ENCODE peak calls at places on chromosomes 11 and 22, in five cellular contexts. R is GM23338, P is MM.1S, K is SK-N-SH, S is neural progenitor cell. D is an unnamed sample.

GRCh38 chr11:124865902-124866851 is 945 bp downstream of the ROBO3 start:
- DNase-seq in K (peak; percentile 91), S (peak; percentile 83), R (peak; percentile 69), P (peak; percentile 15), D (peak; percentile 30)

GRCh38 chr11:845872-846271 is 3.2 kb downstream of the TSPAN4 start:
- DNase-seq in S (no peak), R (no peak), P (no peak), K (no peak), D (no peak)

GRCh38 chr11:11446562-11446961 is 93.5 kb upstream of the CSNK2A3 start:
- DNase-seq in P (no peak), K (no peak), R (no peak), S (no peak), D (no peak)

GRCh38 chr22:43449205-43449830 is 37.5 kb downstream of the MPPED1 start:
- DNase-seq in K (no peak), P (no peak), R (peak; percentile 53), S (peak; percentile 52), D (no peak)

GRCh38 chr11:70581991-70582885 is 183.9 kb downstream of the CTTN start:
- DNase-seq in S (no peak), R (no peak), K (peak; percentile 89), P (no peak), D (no peak)

GRCh38 chr11:2270322-2271076 is at the start of gene ASCL2:
- DNase-seq in R (peak; percentile 45), K (peak; percentile 43), P (no peak), S (peak; percentile 40), D (no peak)

GRCh38 chr22:38298312-38299000 is 18.8 kb downstream of the CSNK1E start:
- DNase-seq in R (peak; percentile 53), P (no peak), S (peak; percentile 34), K (peak; percentile 52), D (peak; percentile 99)

GRCh38 chr11:111632798-111633197 is 30.5 kb downstream of the SIK2 start:
- DNase-seq in S (no peak), K (peak; percentile 40), P (no peak), R (no peak), D (no peak)

GRCh38 chr22:29717789-29718188 is 2.0 kb upstream of the CABP7 start:
- DNase-seq in S (no peak), P (no peak), K (no peak), R (no peak), D (no peak)

GRCh38 chr11:71240865-71241691 is 11.3 kb downstream of the SHANK2 start:
- DNase-seq in P (no peak), K (peak; percentile 12), S (peak; percentile 69), R (peak; percentile 65), D (no peak)

GRCh38 chr11:37503411-37504065 is 905.5 kb upstream of the RAG2 start:
- DNase-seq in R (no peak), S (no peak), P (peak; percentile 42), K (no peak), D (peak; percentile 17)

GRCh38 chr11:1330473-1330872 is 21.0 kb upstream of the TOLLIP start:
- DNase-seq in R (no peak), P (no peak), S (no peak), K (no peak), D (no peak)

GRCh38 chr11:14789879-14790484 is 102.0 kb downstream of the CYP2R1 start:
- DNase-seq in R (no peak), P (peak; percentile 25), S (no peak), K (no peak), D (peak; percentile 36)

GRCh38 chr11:113796663-113797259 is 17.2 kb downstream of the CLDN25 start:
- DNase-seq in P (peak; percentile 25), R (peak; percentile 87), K (peak; percentile 65), S (peak; percentile 71), D (peak; percentile 74)

GRCh38 chr11:1323779-1324178 is 14.3 kb upstream of the TOLLIP start:
- DNase-seq in S (no peak), P (peak; percentile 83), K (no peak), R (no peak), D (no peak)

GRCh38 chr22:31680764-31681624 is 19.0 kb upstream of the PISD start:
- DNase-seq in R (no peak), S (no peak), P (no peak), K (no peak), D (peak; percentile 48)

GRCh38 chr11:108112059-108112458 is 9.3 kb upstream of the ACAT1 start:
- DNase-seq in S (no peak), K (no peak), R (no peak), P (no peak), D (peak; percentile 10)

GRCh38 chr11:120316880-120317688 is 8.0 kb upstream of the TLCD5 start:
- DNase-seq in P (no peak), K (no peak), R (peak; percentile 74), S (no peak), D (peak; percentile 99)

GRCh38 chr22:19350947-19351346 is 59.4 kb upstream of the CLTCL1 start:
- DNase-seq in R (no peak), K (no peak), P (no peak), S (no peak), D (no peak)

GRCh38 chr11:1402776-1403620 is 13.3 kb downstream of the BRSK2 start:
- DNase-seq in P (no peak), R (no peak), S (no peak), K (no peak), D (no peak)

GRCh38 chr22:44831885-44832284 is 79.5 kb downstream of the ARHGAP8 start:
- DNase-seq in P (no peak), R (no peak), K (no peak), S (no peak), D (no peak)

GRCh38 chr11:2686360-2687222 is 13.2 kb downstream of the KCNQ1OT1 start:
- DNase-seq in K (no peak), S (no peak), R (no peak), P (no peak), D (no peak)

GRCh38 chr11:112174789-112175595 is at the start of gene BCO2:
- DNase-seq in K (peak; percentile 79), P (peak; percentile 16), S (peak; percentile 87), R (peak; percentile 74), D (peak; percentile 84)

GRCh38 chr11:43830928-43831440 is 49.6 kb upstream of the ALKBH3 start:
- DNase-seq in R (no peak), P (no peak), S (no peak), K (no peak), D (peak; percentile 97)

GRCh38 chr11:71252782-71253730 is 679 bp upstream of the SHANK2 start:
- DNase-seq in S (peak; percentile 67), R (peak; percentile 85), P (no peak), K (no peak), D (peak; percentile 87)

GRCh38 chr11:64185323-64186204 is at the start of gene STIP1:
- DNase-seq in S (peak; percentile 100), R (peak; percentile 100), K (peak; percentile 96), P (peak; percentile 100), D (peak; percentile 100)
- TF ChIP-seq CTCF in S (peak; percentile 51), R (no peak), K (peak; percentile 34), P (peak; percentile 38), D (no peak)

GRCh38 chr11:28673687-28674431 is 565.7 kb downstream of the METTL15 start:
- DNase-seq in R (peak; percentile 6), K (no peak), S (no peak), P (no peak), D (peak; percentile 85)

GRCh38 chr11:28675183-28675582 is 567.0 kb downstream of the METTL15 start:
- DNase-seq in R (no peak), S (no peak), K (no peak), P (no peak), D (no peak)

GRCh38 chr11:28674432-28675076 is 566.4 kb downstream of the METTL15 start:
- DNase-seq in S (peak; percentile 64), K (peak; percentile 28), P (no peak), R (peak; percentile 57), D (peak; percentile 45)

GRCh38 chr11:28679795-28680194 is 571.6 kb downstream of the METTL15 start:
- DNase-seq in R (no peak), S (no peak), K (no peak), P (no peak), D (no peak)

GRCh38 chr11:28677719-28678118 is 569.5 kb downstream of the METTL15 start:
- DNase-seq in S (no peak), K (no peak), P (no peak), R (no peak), D (no peak)
- H3F3A ChIP-seq in S (no peaks in the 10 kb centered on the region), K (no peaks in the 10 kb centered on the region), P (no peaks in the 10 kb centered on the region), R (no peaks in the 10 kb centered on the region), D (no peaks in the 10 kb centered on the region)

GRCh38 chr11:47991894-47992293 is 11.5 kb downstream of the PTPRJ start:
- DNase-seq in K (no peak), R (no peak), P (no peak), S (no peak), D (no peak)

GRCh38 chr11:47994417-47994816 is 14.1 kb downstream of the PTPRJ start:
- DNase-seq in R (no peak), P (no peak), S (no peak), K (no peak), D (no peak)

GRCh38 chr11:47991266-47991830 is 11.0 kb downstream of the PTPRJ start:
- DNase-seq in S (peak; percentile 26), K (no peak), R (peak; percentile 60), P (no peak), D (peak; percentile 49)

GRCh38 chr11:47995318-47995717 is 15.0 kb downstream of the PTPRJ start:
- DNase-seq in P (no peak), R (no peak), K (no peak), S (no peak), D (no peak)

GRCh38 chr11:47992959-47993820 is 12.8 kb downstream of the PTPRJ start:
- DNase-seq in S (no peak), R (no peak), K (no peak), P (no peak), D (peak; percentile 59)
- TF ChIP-seq EZH2phosphoT487 in S (no peak), R (no peak), K (no peak), P (no peak), D (no peak)

GRCh38 chr22:49549256-49549655 is 278.4 kb downstream of the BRD1 start:
- DNase-seq in R (no peak), S (no peak), K (no peak), P (no peak), D (no peak)

GRCh38 chr22:49549851-49550430 is 277.7 kb downstream of the BRD1 start:
- DNase-seq in R (no peak), K (no peak), P (no peak), S (no peak), D (no peak)

GRCh38 chr22:49547751-49548239 is 279.9 kb downstream of the BRD1 start:
- DNase-seq in K (no peak), S (no peak), R (no peak), P (no peak), D (no peak)

GRCh38 chr22:49546811-49547585 is 280.7 kb downstream of the BRD1 start:
- DNase-seq in S (no peak), R (no peak), K (no peak), P (no peak), D (no peak)

DNA sequence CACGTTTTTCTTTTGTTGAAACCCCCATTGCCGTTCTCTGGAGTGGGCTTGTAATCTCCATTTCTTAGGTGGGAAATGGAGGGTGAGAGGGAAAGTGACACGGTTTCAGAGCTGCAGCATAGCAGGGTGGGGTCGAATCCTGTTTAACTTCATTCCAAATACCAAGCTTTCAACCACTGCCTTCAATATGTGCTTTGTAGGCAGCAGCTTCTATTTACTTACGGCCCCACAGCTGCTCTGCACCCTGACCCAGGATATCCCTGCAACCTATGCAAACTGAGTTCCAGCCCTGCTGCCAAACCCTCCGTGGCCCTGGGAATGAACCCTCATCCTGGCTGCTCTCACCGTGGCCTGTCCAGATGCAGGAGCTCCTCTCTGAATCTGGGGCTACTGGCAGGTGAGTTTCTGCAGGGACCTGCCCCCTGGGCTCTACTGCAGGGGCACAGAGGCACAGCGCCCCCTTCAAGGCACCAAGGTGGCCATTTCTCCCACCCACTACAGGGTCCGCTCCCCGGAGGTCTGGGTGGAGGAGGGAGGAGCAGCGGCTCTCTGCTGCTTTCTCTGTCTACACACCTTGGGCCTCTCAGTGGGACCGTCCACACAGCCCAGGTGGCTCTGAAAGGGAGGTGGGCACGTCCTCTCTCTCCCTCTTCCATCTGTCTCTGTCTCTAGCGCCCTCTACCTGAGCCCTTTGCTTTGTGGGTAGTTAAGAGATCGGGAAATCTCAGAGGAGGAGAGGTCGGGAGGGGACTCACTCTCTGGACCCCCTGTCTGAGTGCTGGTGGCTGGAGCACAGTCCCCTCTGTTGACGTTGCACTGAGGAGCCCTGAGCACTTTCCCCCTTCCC is 279.1 kb downstream of the BRD1 start:
- DNase-seq in K (no peak), P (no peak), R (no peak), S (peak; percentile 37), D (peak; percentile 32)
- TF ChIP-seq CTCF in K (no peak), P (no peak), R (no peak), S (peak; percentile 47), D (peak; percentile 46)

D was measured in PC-3.